ENCODE peak calls at places on chromosomes 4 and X, in nine cellular contexts. U, O, E, W, H, A, R, Z and C are unnamed samples.

GRCh38 chrX:153954618-153955450 is 10.4 kb upstream of the RENBP start:
- DNase-seq in U (no peak), O (no peak), E (no peak), W (no peak), H (no peak), A (no peak), R (no peak), Z (no peak), C (no peak)

GRCh38 chr4:94802091-94802490 is 44.3 kb downstream of the BMPR1B start:
- DNase-seq in U (no peak), O (no peak), E (no peak), W (no peak), H (no peak), A (no peak), R (no peak), Z (no peak), C (no peak)

GRCh38 chr4:3436798-3437581 is 4.8 kb upstream of the HGFAC start:
- DNase-seq in U (no peak), O (no peak), E (no peak), W (peak; percentile 54), H (no peak), A (peak; percentile 10), R (no peak), Z (peak; percentile 88), C (peak; percentile 4)

GRCh38 chrX:39809326-39809725 is 288.4 kb downstream of the BCOR start:
- DNase-seq in U (no peak), O (no peak), E (no peak), W (no peak), H (no peak), A (no peak), R (no peak), Z (peak; percentile 84), C (no peak)

GRCh38 chr4:24278693-24279092 is 305.7 kb downstream of the DHX15 start:
- DNase-seq in U (no peak), O (no peak), E (no peak), W (no peak), H (no peak), A (no peak), R (no peak), Z (peak; percentile 24), C (no peak)

GRCh38 chrX:106726485-106727437 is at the start of gene RNF128:
- DNase-seq in U (no peak), O (no peak), E (no peak), W (peak; percentile 38), H (peak; percentile 46), A (no peak), R (no peak), Z (peak; percentile 50), C (no peak)

GRCh38 chr4:3517731-3518510 is 14.3 kb downstream of the LRPAP1 start:
- DNase-seq in U (no peak), O (no peak), E (no peak), W (peak; percentile 19), H (no peak), A (no peak), R (no peak), Z (no peak), C (no peak)

GRCh38 chrX:153731117-153731844 is 6.6 kb downstream of the ABCD1 start:
- DNase-seq in U (no peak), O (no peak), E (no peak), W (no peak), H (no peak), A (no peak), R (no peak), Z (no peak), C (no peak)

GRCh38 chrX:49754238-49754857 is 58.6 kb upstream of the PAGE1 start:
- DNase-seq in U (peak; percentile 2), O (no peak), E (no peak), W (peak; percentile 20), H (peak; percentile 44), A (peak; percentile 1), R (no peak), Z (peak; percentile 13), C (no peak)

GRCh38 chr4:57102050-57102564 is 8.1 kb downstream of the IGFBP7 start:
- DNase-seq in U (no peak), O (no peak), E (no peak), W (peak; percentile 31), H (no peak), A (no peak), R (no peak), Z (peak; percentile 76), C (no peak)

GRCh38 chr4:72969957-72970356 is 99.6 kb downstream of the COX18 start:
- DNase-seq in U (no peak), O (no peak), E (no peak), W (no peak), H (no peak), A (no peak), R (no peak), Z (no peak), C (no peak)

GRCh38 chr4:19380600-19380999 is 871.1 kb upstream of the SLIT2 start:
- DNase-seq in U (no peak), O (no peak), E (no peak), W (no peak), H (no peak), A (no peak), R (no peak), Z (no peak), C (no peak)

GRCh38 chr4:23920716-23921446 is 31.0 kb upstream of the PPARGC1A start:
- DNase-seq in U (no peak), O (no peak), E (no peak), W (no peak), H (no peak), A (no peak), R (no peak), Z (no peak), C (no peak)

GRCh38 chrX:117987376-117987775 is 129.2 kb downstream of the KLHL13 start:
- DNase-seq in U (no peak), O (no peak), E (no peak), W (no peak), H (no peak), A (no peak), R (no peak), Z (no peak), C (no peak)

GRCh38 chr4:1041147-1041935 is 29.9 kb downstream of the FGFRL1 start:
- DNase-seq in U (no peak), O (no peak), E (no peak), W (no peak), H (no peak), A (no peak), R (no peak), Z (no peak), C (no peak)